ENCODE peak calls at places on chromosomes 11 and 22, in four cellular contexts. K is GM23248, D is NAMALWA, A is Calu3. S is an unnamed sample.

GRCh38 chr11:790721-791564 is 1.1 kb upstream of the CEND1 start:
- DNase-seq in K (peak; percentile 58), A (no peak), D (no peak), S (no peak)

GRCh38 chr11:19455731-19456130 is 215.0 kb upstream of the E2F8 start:
- DNase-seq in K (peak; percentile 41), A (no peak), D (no peak), S (no peak)

GRCh38 chr11:57205046-57205671 is 23.4 kb downstream of the LRRC55 start:
- DNase-seq in D (no peak), A (no peak), K (peak; percentile 94), S (peak; percentile 18)

GRCh38 chr11:125626381-125626950 is 1.5 kb downstream of the CHEK1 start:
- DNase-seq in K (peak; percentile 72), D (peak; percentile 76), A (no peak), S (no peak)

GRCh38 chr11:64711138-64711943 is 11.7 kb downstream of the NRXN2 start:
- DNase-seq in K (no peak), A (no peak), D (no peak), S (no peak)

GRCh38 chr11:9172394-9172793 is 81.0 kb upstream of the SCUBE2 start:
- DNase-seq in D (no peak), A (no peak), K (peak; percentile 10), S (no peak)

GRCh38 chr11:11535611-11536010 is 86.2 kb downstream of the GALNT18 start:
- DNase-seq in K (no peak), D (no peak), A (no peak), S (no peak)

GRCh38 chr11:97610000-97610399 is 1220.2 kb downstream of the JRKL start:
- DNase-seq in D (peak; percentile 12), K (peak; percentile 0), A (no peak), S (no peak)

GRCh38 chr11:104370478-104370877 is 206.5 kb upstream of the PDGFD start:
- DNase-seq in K (no peak), D (peak; percentile 5), A (no peak), S (no peak)

GRCh38 chr22:26952654-26953379 is 295.4 kb downstream of the MIAT start:
- DNase-seq in A (no peak), K (no peak), D (no peak), S (no peak)

GRCh38 chr11:113923572-113923971 is 19.0 kb downstream of the HTR3B start:
- DNase-seq in A (no peak), K (no peak), D (no peak), S (no peak)

GRCh38 chr11:2988996-2989395 is 3.1 kb downstream of the NAP1L4 start:
- DNase-seq in K (peak; percentile 25), A (no peak), D (peak; percentile 26), S (no peak)

GRCh38 chr11:112270551-112271180 is 10.0 kb upstream of the PLET1 start:
- DNase-seq in A (peak; percentile 59), D (no peak), K (no peak), S (no peak)

GRCh38 chr11:72058416-72059034 is 21.8 kb downstream of the NUMA1 start:
- DNase-seq in D (no peak), K (peak; percentile 41), A (no peak), S (no peak)

GRCh38 chr11:67119577-67120391 is 721 bp downstream of the KDM2A start:
- DNase-seq in A (peak; percentile 43), D (peak; percentile 67), K (peak; percentile 63), S (peak; percentile 15)

GRCh38 chr22:30809086-30809485 is 114.4 kb downstream of the OSBP2 start:
- DNase-seq in D (no peak), A (no peak), K (peak; percentile 32), S (peak; percentile 31)

GRCh38 chr22:20803696-20804324 is 29.9 kb downstream of the SERPIND1 start:
- DNase-seq in K (peak; percentile 47), D (peak; percentile 27), A (peak; percentile 57), S (peak; percentile 15)

GRCh38 chr11:73939096-73939495 is 11.7 kb upstream of the DNAJB13 start:
- DNase-seq in D (no peak), A (no peak), K (peak; percentile 15), S (peak; percentile 54)

GRCh38 chr11:75155570-75156422 is 4.9 kb downstream of the SLCO2B1 start:
- DNase-seq in D (no peak), K (no peak), A (no peak), S (peak; percentile 8)

GRCh38 chr11:119369035-119369925 is 12.2 kb downstream of the USP2 start:
- DNase-seq in D (no peak), K (no peak), A (no peak), S (peak; percentile 15)

GRCh38 chr11:117074122-117074521 is 24.1 kb downstream of the SIK3 start:
- DNase-seq in D (no peak), A (no peak), K (no peak), S (no peak)

GRCh38 chr11:18312012-18312411 is 9.9 kb downstream of the HPS5 start:
- DNase-seq in D (no peak), A (no peak), K (peak; percentile 82), S (no peak)

GRCh38 chr11:133887692-133888332 is 42.5 kb upstream of the SPATA19 start:
- DNase-seq in K (no peak), A (no peak), D (no peak), S (no peak)

GRCh38 chr22:25083414-25084166 is 116.1 kb upstream of the CRYBB3 start:
- DNase-seq in D (no peak), K (no peak), A (peak; percentile 84), S (no peak)

GRCh38 chr11:76236092-76237026 is 30.1 kb upstream of the WNT11 start:
- DNase-seq in D (peak; percentile 75), K (peak; percentile 85), A (peak; percentile 63), S (peak; percentile 61)

GRCh38 chr11:64122411-64123101 is 43.4 kb downstream of the MACROD1 start:
- DNase-seq in A (no peak), K (no peak), D (no peak), S (no peak)

GRCh38 chr11:2881974-2882362 is 3.6 kb downstream of the CDKN1C start:
- DNase-seq in D (no peak), K (no peak), A (no peak), S (no peak)

GRCh38 chr11:110761131-110761530 is 48.9 kb upstream of the ARHGAP20 start:
- DNase-seq in A (no peak), K (no peak), D (no peak), S (no peak)

GRCh38 chr22:20137113-20137512 is 5.5 kb downstream of the ZDHHC8 start:
- DNase-seq in A (no peak), K (no peak), D (no peak), S (no peak)

GRCh38 chr22:36226189-36226588 is 13.1 kb downstream of the APOL2 start:
- DNase-seq in A (no peak), D (no peak), K (no peak), S (no peak)

GRCh38 chr11:111937859-111938258 is 716 bp downstream of the DIXDC1 start:
- DNase-seq in A (no peak), D (no peak), K (peak; percentile 20), S (no peak)

GRCh38 chr22:49871482-49871881 is 17.8 kb downstream of the ZBED4 start:
- DNase-seq in K (peak; percentile 22), D (peak; percentile 30), A (no peak), S (no peak)

GRCh38 chr11:64880240-64881001 is 2.0 kb upstream of the EHD1 start:
- DNase-seq in D (peak; percentile 61), A (no peak), K (no peak), S (peak; percentile 69)

GRCh38 chr11:103601230-103601846 is 435.1 kb upstream of the DDI1 start:
- DNase-seq in A (peak; percentile 26), K (peak; percentile 82), D (peak; percentile 69), S (peak; percentile 64)

GRCh38 chr22:40224702-40225101 is 47.0 kb downstream of the TNRC6B start:
- DNase-seq in A (no peak), D (no peak), K (no peak), S (no peak)

GRCh38 chr11:16456366-16456765 is 100.0 kb upstream of the SOX6 start:
- DNase-seq in A (no peak), K (no peak), D (no peak), S (no peak)